ENCODE peak calls at places on chromosome 16, in seven cellular contexts. U is AG04450, W is HT-29, O is left lobe of liver, I is A172, T is cardiac fibroblast, K is iPS-NIHi11. D is an unnamed sample.

GRCh38 chr16:10153993-10154788 is 28.0 kb downstream of the GRIN2A start:
- DNase-seq in U (no peak), W (no peak), O (no peak), I (no peak), T (no peak), K (no peak), D (no peak)

GRCh38 chr16:51877686-51878085 is 669.3 kb downstream of the TOX3 start:
- DNase-seq in U (no peak), W (no peak), O (no peak), I (no peak), T (no peak), K (no peak), D (no peak)

GRCh38 chr16:4678596-4678995 is 14.8 kb upstream of the NUDT16L1 start:
- DNase-seq in U (no peak), W (no peak), O (no peak), I (no peak), T (no peak), K (no peak), D (no peak)

GRCh38 chr16:81616321-81617020 is 162.6 kb upstream of the PLCG2 start:
- DNase-seq in U (no peak), W (no peak), O (no peak), I (peak; percentile 55), T (peak; percentile 52), K (peak; percentile 73), D (peak; percentile 47)

GRCh38 chr16:67760206-67760605 is 41.1 kb upstream of the GFOD2 start:
- DNase-seq in U (no peak), W (no peak), O (peak; percentile 89), I (no peak), T (no peak), K (no peak), D (no peak)

GRCh38 chr16:67645397-67646121 is 615 bp downstream of the CARMIL2 start:
- DNase-seq in U (no peak), W (no peak), O (no peak), I (no peak), T (no peak), K (no peak), D (no peak)

GRCh38 chr16:30773826-30774225 is 11.7 kb downstream of the RNF40 start:
- DNase-seq in U (no peak), W (no peak), O (no peak), I (no peak), T (no peak), K (no peak), D (no peak)

GRCh38 chr16:46972971-46973456 is 460 bp downstream of the DNAJA2 start:
- DNase-seq in U (no peak), W (no peak), O (peak; percentile 55), I (no peak), T (peak; percentile 23), K (peak; percentile 60), D (no peak)

GRCh38 chr16:88353691-88354090 is 29.1 kb upstream of the ZNF469 start:
- DNase-seq in U (no peak), W (no peak), O (no peak), I (no peak), T (no peak), K (no peak), D (no peak)

GRCh38 chr16:14374451-14375131 is 255.5 kb downstream of the PARN start:
- DNase-seq in U (no peak), W (no peak), O (no peak), I (no peak), T (peak; percentile 30), K (no peak), D (no peak)

GRCh38 chr16:25064967-25065366 is 46.6 kb upstream of the LCMT1 start:
- DNase-seq in U (no peak), W (no peak), O (no peak), I (no peak), T (peak; percentile 29), K (no peak), D (no peak)

GRCh38 chr16:27505297-27506236 is 44.1 kb downstream of the GTF3C1 start:
- DNase-seq in U (no peak), W (no peak), O (no peak), I (no peak), T (no peak), K (no peak), D (no peak)

GRCh38 chr16:84514874-84515835 is 10.7 kb upstream of the MEAK7 start:
- DNase-seq in U (no peak), W (no peak), O (peak; percentile 59), I (no peak), T (no peak), K (peak; percentile 54), D (peak; percentile 75)

GRCh38 chr16:8675183-8676159 is 1.1 kb downstream of the ABAT start:
- DNase-seq in U (no peak), W (no peak), O (peak; percentile 57), I (no peak), T (no peak), K (no peak), D (no peak)

GRCh38 chr16:19601083-19601976 is 45.8 kb downstream of the VPS35L start:
- DNase-seq in U (no peak), W (peak; percentile 68), O (no peak), I (peak; percentile 45), T (peak; percentile 59), K (peak; percentile 56), D (peak; percentile 27)

GRCh38 chr16:56637814-56638750 is at the start of gene MT1A:
- DNase-seq in U (no peak), W (peak; percentile 36), O (peak; percentile 96), I (no peak), T (peak; percentile 60), K (peak; percentile 77), D (peak; percentile 72)

GRCh38 chr16:84806256-84806889 is 13.4 kb upstream of the CRISPLD2 start:
- DNase-seq in U (peak; percentile 71), W (peak; percentile 57), O (no peak), I (peak; percentile 91), T (peak; percentile 90), K (no peak), D (no peak)

D was measured in small intestine.